ENCODE peak calls at places on chromosomes 13 and 19, in ten cellular contexts. Q is iris pigment epithelial cell, P is globus pallidus, B is NCI-H1105, D is NCI-H1930, H is right cardiac atrium, M is NCI-H2171 treated with DMSO at 0.1 percent for 48 hours, L is HFFc6, T is OCI-M1, Z is NCI-H774. R is an unnamed sample.

GRCh38 chr13:104691765-104692164 is 1625.5 kb upstream of the SLC10A2 start:
- DNase-seq in Q (no peak), P (no peak), B (no peak), D (no peak), H (no peak), M (peak), L (no peak), T (peak), Z (no peak), R (no peak)

GRCh38 chr13:21849323-21849722 is 178.4 kb downstream of the FGF9 start:
- DNase-seq in Q (peak), P (no peak), B (peak), D (peak), H (no peak), M (no peak), L (no peak), T (peak), Z (no peak), R (peak)

GRCh38 chr13:98691360-98691759 is 61.1 kb downstream of the SLC15A1 start:
- DNase-seq in Q (no peak), P (no peak), B (no peak), D (no peak), H (no peak), M (peak), L (no peak), T (no peak), Z (no peak), R (no peak)

GRCh38 chr13:60431108-60431700 is 34.2 kb downstream of the TDRD3 start:
- DNase-seq in Q (peak), P (peak), B (peak), D (peak), H (no peak), M (peak), L (peak), T (peak), Z (peak), R (peak)

GRCh38 chr19:42254083-42254849 is 662 bp downstream of the ERF start:
- DNase-seq in Q (peak), P (peak), B (peak), D (peak), H (peak), M (peak), L (no peak), T (peak), Z (no peak), R (peak)

GRCh38 chr13:73717632-73718031 is 416.6 kb downstream of the KLF12 start:
- DNase-seq in Q (peak), P (no peak), B (no peak), D (no peak), H (no peak), M (peak), L (peak), T (peak), Z (no peak), R (peak)

GRCh38 chr19:15780595-15781418 is 6.7 kb upstream of the OR10H5 start:
- DNase-seq in Q (no peak), P (peak), B (no peak), D (no peak), H (peak), M (no peak), L (no peak), T (no peak), Z (no peak), R (no peak)

GRCh38 chr13:43822969-43823368 is 36.2 kb upstream of the ENOX1 start:
- DNase-seq in Q (no peak), P (no peak), B (no peak), D (no peak), H (no peak), M (no peak), L (no peak), T (peak), Z (no peak), R (no peak)

GRCh38 chr13:94305033-94305432 is 174.4 kb downstream of the DCT start:
- DNase-seq in Q (no peak), P (no peak), B (no peak), D (no peak), H (no peak), M (no peak), L (no peak), T (no peak), Z (no peak), R (no peak)

GRCh38 chr13:111413407-111414187 is 93.2 kb downstream of the TEX29 start:
- DNase-seq in Q (no peak), P (no peak), B (no peak), D (no peak), H (no peak), M (no peak), L (no peak), T (no peak), Z (no peak), R (no peak)

GRCh38 chr19:44512326-44513298 is 12.3 kb upstream of the ZNF180 start:
- DNase-seq in Q (peak), P (no peak), B (no peak), D (peak), H (peak), M (peak), L (peak), T (peak), Z (no peak), R (peak)

GRCh38 chr19:49422407-49423277 is 599 bp downstream of the PTH2 start:
- DNase-seq in Q (peak), P (no peak), B (peak), D (peak), H (peak), M (no peak), L (no peak), T (no peak), Z (no peak), R (peak)

GRCh38 chr13:90355162-90355751 is 992.2 kb upstream of the MIR17HG start:
- DNase-seq in Q (no peak), P (no peak), B (no peak), D (no peak), H (no peak), M (no peak), L (no peak), T (no peak), Z (no peak), R (no peak)

GRCh38 chr19:48918071-48918470 is 15.4 kb upstream of the DHDH start:
- DNase-seq in Q (no peak), P (no peak), B (no peak), D (no peak), H (peak), M (no peak), L (no peak), T (no peak), Z (no peak), R (no peak)

GRCh38 chr13:45196622-45197021 is 4.2 kb downstream of the KCTD4 start:
- DNase-seq in Q (peak), P (no peak), B (no peak), D (no peak), H (no peak), M (no peak), L (peak), T (no peak), Z (no peak), R (peak)

GRCh38 chr13:23844132-23844531 is 45.1 kb downstream of the MIPEP start:
- DNase-seq in Q (no peak), P (no peak), B (no peak), D (no peak), H (no peak), M (no peak), L (no peak), T (no peak), Z (no peak), R (no peak)

GRCh38 chr13:35791191-35791902 is 314.9 kb upstream of the MAB21L1 start:
- DNase-seq in Q (peak), P (no peak), B (no peak), D (no peak), H (no peak), M (no peak), L (peak), T (no peak), Z (no peak), R (no peak)

GRCh38 chr19:46861691-46862503 is 1.1 kb downstream of the ARHGAP35 start:
- DNase-seq in Q (peak), P (peak), B (peak), D (no peak), H (peak), M (peak), L (no peak), T (peak), Z (no peak), R (no peak)

GRCh38 chr19:48554385-48555091 is 2.6 kb downstream of the SULT2B1 start:
- DNase-seq in Q (no peak), P (no peak), B (no peak), D (no peak), H (no peak), M (peak), L (no peak), T (no peak), Z (no peak), R (peak)

GRCh38 chr13:40069173-40070044 is 413.9 kb downstream of the COG6 start:
- DNase-seq in Q (peak), P (peak), B (peak), D (peak), H (peak), M (no peak), L (peak), T (peak), Z (no peak), R (peak)

GRCh38 chr13:32472194-32472621 is 44.3 kb upstream of the N4BP2L1 start:
- DNase-seq in Q (peak), P (no peak), B (no peak), D (no peak), H (no peak), M (no peak), L (no peak), T (peak), Z (no peak), R (no peak)

GRCh38 chr19:3612901-3613741 is 6.4 kb upstream of the TBXA2R start:
- DNase-seq in Q (no peak), P (no peak), B (no peak), D (no peak), H (no peak), M (no peak), L (no peak), T (no peak), Z (no peak), R (no peak)

GRCh38 chr13:30739646-30740642 is 4.6 kb downstream of the ALOX5AP start:
- DNase-seq in Q (peak), P (no peak), B (no peak), D (no peak), H (no peak), M (no peak), L (peak), T (peak), Z (no peak), R (peak)

GRCh38 chr19:41298327-41298964 is 11.5 kb upstream of the CCDC97 start:
- DNase-seq in Q (peak), P (no peak), B (no peak), D (no peak), H (peak), M (no peak), L (peak), T (no peak), Z (no peak), R (peak)

GRCh38 chr13:76038920-76039716 is 403.0 kb downstream of the LMO7 start:
- DNase-seq in Q (no peak), P (no peak), B (no peak), D (no peak), H (no peak), M (no peak), L (no peak), T (no peak), Z (no peak), R (no peak)

GRCh38 chr13:75258159-75258782 is 223.7 kb downstream of the TBC1D4 start:
- DNase-seq in Q (peak), P (peak), B (no peak), D (no peak), H (no peak), M (peak), L (peak), T (peak), Z (no peak), R (peak)

GRCh38 chr13:73411067-73411809 is 352.4 kb downstream of the KLF5 start:
- DNase-seq in Q (no peak), P (no peak), B (no peak), D (peak), H (no peak), M (peak), L (peak), T (no peak), Z (no peak), R (peak)

GRCh38 chr19:35845215-35846037 is 6.9 kb downstream of the NPHS1 start:
- DNase-seq in Q (no peak), P (no peak), B (peak), D (peak), H (peak), M (no peak), L (no peak), T (no peak), Z (no peak), R (peak)

GRCh38 chr19:50264483-50265186 is 61.2 kb downstream of the MYH14 start:
- DNase-seq in Q (no peak), P (no peak), B (no peak), D (no peak), H (no peak), M (no peak), L (no peak), T (peak), Z (no peak), R (peak)

GRCh38 chr19:41584931-41585330 is 9.0 kb downstream of the CEACAM21 start:
- DNase-seq in Q (no peak), P (no peak), B (no peak), D (no peak), H (no peak), M (no peak), L (no peak), T (no peak), Z (no peak), R (no peak)

R was measured in RPMI7951.